ENCODE peak calls at places on chromosomes 5 and 9, in ten cellular contexts. N, M, X, G, C, B, P, U, H and S are unnamed samples.

GRCh38 chr9:21812945-21813568 is 10.6 kb downstream of the MTAP start:
- DNase-seq in N (peak), M (no peak), X (peak), G (peak), C (peak), B (peak), P (peak), U (peak), H (peak), S (no peak)

GRCh38 chr9:132114102-132114707 is 34.5 kb upstream of the MED27 start:
- DNase-seq in N (peak), M (peak), X (peak), G (no peak), C (no peak), B (no peak), P (peak), U (peak), H (peak), S (no peak)

GRCh38 chr5:72611111-72611724 is 104.0 kb upstream of the ZNF366 start:
- DNase-seq in N (peak), M (peak), X (peak), G (peak), C (peak), B (peak), P (peak), U (peak), H (peak), S (peak)

GRCh38 chr5:175226506-175226905 is 217.5 kb downstream of the DRD1 start:
- DNase-seq in N (no peak), M (no peak), X (no peak), G (no peak), C (no peak), B (no peak), P (no peak), U (no peak), H (no peak), S (no peak)

GRCh38 chr5:43039468-43040286 is 442 bp downstream of the ANXA2R start:
- DNase-seq in N (peak), M (no peak), X (peak), G (no peak), C (peak), B (peak), P (peak), U (peak), H (peak), S (peak)

GRCh38 chr9:78806492-78807160 is 509.7 kb downstream of the PSAT1 start:
- DNase-seq in N (no peak), M (no peak), X (no peak), G (no peak), C (no peak), B (no peak), P (no peak), U (no peak), H (no peak), S (no peak)

GRCh38 chr9:93828331-93829097 is 126.6 kb downstream of the BARX1 start:
- DNase-seq in N (no peak), M (no peak), X (no peak), G (no peak), C (no peak), B (no peak), P (no peak), U (no peak), H (no peak), S (no peak)

GRCh38 chr5:112467467-112467866 is 48.4 kb upstream of the EPB41L4A start:
- DNase-seq in N (no peak), M (no peak), X (no peak), G (no peak), C (peak), B (peak), P (no peak), U (no peak), H (no peak), S (no peak)